ENCODE peak calls at places on chromosomes 5 and 9, in six cellular contexts. One of them, this sample, is unnamed.

GRCh38 chr5:158162479-158162878 is 303.5 kb upstream of the CLINT1 start:
- DNase-seq in H1: no peak
- DNase-seq in endothelial cell of umbilical vein: no peak
- DNase-seq in adrenal gland: no peak
- DNase-seq in tibial artery: no peak
- DNase-seq in GM23248: no peak
- DNase-seq in this sample: no peak

GRCh38 chr9:129665008-129665771 is at the start of gene PRRX2:
- DNase-seq in GM23248: peak; percentile 94
- DNase-seq in H1: no peak
- DNase-seq in endothelial cell of umbilical vein: no peak
- DNase-seq in tibial artery: peak; percentile 81
- DNase-seq in adrenal gland: peak; percentile 15
- DNase-seq in this sample: no peak

GRCh38 chr5:73435640-73436534 is 12.7 kb downstream of the FOXD1 start:
- DNase-seq in adrenal gland: no peak
- DNase-seq in endothelial cell of umbilical vein: no peak
- DNase-seq in H1: no peak
- DNase-seq in tibial artery: no peak
- DNase-seq in GM23248: peak; percentile 6
- DNase-seq in this sample: no peak

GRCh38 chr5:57986746-57987145 is 473.1 kb downstream of the PLK2 start:
- DNase-seq in endothelial cell of umbilical vein: no peak
- DNase-seq in adrenal gland: no peak
- DNase-seq in H1: no peak
- DNase-seq in tibial artery: peak; percentile 63
- DNase-seq in GM23248: peak; percentile 63
- DNase-seq in this sample: peak; percentile 42

GRCh38 chr5:135379052-135379654 is 19.9 kb downstream of the MACROH2A1 start:
- DNase-seq in H1: no peak
- DNase-seq in endothelial cell of umbilical vein: no peak
- DNase-seq in tibial artery: no peak
- DNase-seq in adrenal gland: no peak
- DNase-seq in GM23248: peak; percentile 66
- DNase-seq in this sample: no peak

GRCh38 chr5:3197699-3198098 is 397.9 kb upstream of the IRX1 start:
- DNase-seq in H1: no peak
- DNase-seq in endothelial cell of umbilical vein: no peak
- DNase-seq in adrenal gland: no peak
- DNase-seq in tibial artery: no peak
- DNase-seq in GM23248: no peak
- DNase-seq in this sample: no peak

GRCh38 chr9:133186736-133187135 is 22.3 kb downstream of the OBP2B start:
- DNase-seq in GM23248: no peak
- DNase-seq in endothelial cell of umbilical vein: no peak
- DNase-seq in H1: no peak
- DNase-seq in adrenal gland: no peak
- DNase-seq in tibial artery: no peak
- DNase-seq in this sample: no peak

GRCh38 chr5:180138976-180139730 is 67.6 kb upstream of the RNF130 start:
- DNase-seq in endothelial cell of umbilical vein: no peak
- DNase-seq in adrenal gland: no peak
- DNase-seq in GM23248: no peak
- DNase-seq in tibial artery: no peak
- DNase-seq in H1: no peak
- DNase-seq in this sample: no peak

GRCh38 chr9:78671785-78672184 is 374.9 kb downstream of the PSAT1 start:
- DNase-seq in GM23248: no peak
- DNase-seq in H1: no peak
- DNase-seq in adrenal gland: no peak
- DNase-seq in endothelial cell of umbilical vein: no peak
- DNase-seq in tibial artery: no peak
- DNase-seq in this sample: no peak

GRCh38 chr5:168274416-168274815 is 17.0 kb upstream of the WWC1 start:
- DNase-seq in endothelial cell of umbilical vein: no peak
- DNase-seq in H1: no peak
- DNase-seq in adrenal gland: no peak
- DNase-seq in tibial artery: no peak
- DNase-seq in GM23248: no peak
- DNase-seq in this sample: no peak

GRCh38 chr9:86943223-86943870 is 4.0 kb downstream of the GAS1 start:
- DNase-seq in endothelial cell of umbilical vein: no peak
- DNase-seq in H1: no peak
- DNase-seq in GM23248: peak; percentile 21
- DNase-seq in adrenal gland: no peak
- DNase-seq in tibial artery: no peak
- DNase-seq in this sample: no peak

GRCh38 chr9:125549465-125550215 is 157.4 kb downstream of the MAPKAP1 start:
- DNase-seq in endothelial cell of umbilical vein: peak; percentile 35
- DNase-seq in adrenal gland: peak; percentile 86
- DNase-seq in tibial artery: peak; percentile 83
- DNase-seq in H1: no peak
- DNase-seq in GM23248: peak; percentile 79
- DNase-seq in this sample: no peak

DNA sequence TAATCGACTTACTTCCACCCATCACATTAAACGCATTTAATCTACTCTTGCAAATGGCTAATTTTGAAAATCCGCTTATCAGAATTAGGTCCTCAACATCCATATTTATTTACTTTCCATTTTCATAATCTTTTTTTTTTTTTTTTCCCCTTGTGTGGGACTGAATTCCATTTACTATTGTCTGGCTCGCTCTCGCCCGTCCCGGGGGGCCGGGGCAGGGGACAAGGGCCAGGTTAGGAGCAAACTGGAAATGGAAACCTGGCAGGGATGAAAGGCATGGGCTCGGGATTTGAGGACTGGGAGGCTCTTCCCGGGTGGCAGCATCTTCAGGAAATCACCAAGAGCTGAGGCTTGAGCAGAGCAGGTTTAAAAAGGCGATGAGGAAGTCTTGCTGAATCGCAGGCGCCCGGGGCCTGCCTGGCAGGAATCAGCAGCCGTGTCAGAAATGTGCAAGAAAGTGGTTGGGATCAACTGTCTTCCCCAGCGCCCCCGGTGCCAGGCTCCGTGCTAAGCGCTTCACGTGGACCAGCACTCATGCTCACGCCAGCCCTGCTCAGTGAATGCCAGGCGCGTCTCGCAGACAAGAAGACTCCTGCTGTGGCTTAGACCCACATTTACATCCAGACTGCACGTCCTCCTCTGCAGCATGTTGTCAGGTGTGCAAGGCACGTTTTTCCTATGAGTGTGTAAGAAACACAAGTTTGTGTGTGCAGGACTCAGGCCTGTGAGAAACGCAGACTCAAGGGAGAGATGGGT is 66.4 kb upstream of the UNC5A start:
- DNase-seq in endothelial cell of umbilical vein: no peak
- DNase-seq in H1: no peak
- DNase-seq in GM23248: no peak
- DNase-seq in tibial artery: peak; percentile 28
- DNase-seq in adrenal gland: no peak
- DNase-seq in this sample: no peak
- H3K4me3 ChIP-seq in endothelial cell of umbilical vein: no peak overlapping the region
- H3K4me3 ChIP-seq in H1: peak overlapping the region; percentile 36
- H3K4me3 ChIP-seq in GM23248: no peak overlapping the region
- H3K4me3 ChIP-seq in tibial artery: no peak overlapping the region
- H3K4me3 ChIP-seq in adrenal gland: no peak overlapping the region
- H3K4me3 ChIP-seq in this sample: no peak overlapping the region

DNA sequence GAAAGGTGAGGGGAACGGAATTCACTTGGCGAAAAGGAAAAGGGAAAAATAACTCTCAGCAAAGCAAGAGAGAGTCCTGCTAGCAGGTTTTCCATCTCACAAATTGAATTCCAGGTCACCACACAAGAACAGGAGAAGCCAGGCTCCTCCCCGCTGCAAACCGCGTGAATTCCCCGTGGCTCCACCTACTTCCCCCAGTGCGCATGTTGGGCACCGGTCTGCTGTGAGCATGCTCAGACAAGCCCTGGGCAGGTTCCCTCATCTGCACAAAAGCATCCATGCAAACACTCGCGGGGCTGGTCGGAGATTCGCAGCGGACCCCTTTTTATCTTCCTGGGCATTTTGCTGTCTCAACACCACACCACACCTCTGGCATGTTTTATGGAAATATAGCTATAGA is 58.5 kb upstream of the S1PR3 start:
- DNase-seq in H1: peak; percentile 21
- DNase-seq in GM23248: no peak
- DNase-seq in adrenal gland: no peak
- DNase-seq in tibial artery: peak; percentile 80
- DNase-seq in endothelial cell of umbilical vein: no peak
- DNase-seq in this sample: no peak
- H3K4me3 ChIP-seq in H1: no peak overlapping the region
- H3K4me3 ChIP-seq in GM23248: no peak overlapping the region
- H3K4me3 ChIP-seq in adrenal gland: no peak overlapping the region
- H3K4me3 ChIP-seq in tibial artery: no peak overlapping the region
- H3K4me3 ChIP-seq in endothelial cell of umbilical vein: no peak overlapping the region
- H3K4me3 ChIP-seq in this sample: no peak overlapping the region

DNA sequence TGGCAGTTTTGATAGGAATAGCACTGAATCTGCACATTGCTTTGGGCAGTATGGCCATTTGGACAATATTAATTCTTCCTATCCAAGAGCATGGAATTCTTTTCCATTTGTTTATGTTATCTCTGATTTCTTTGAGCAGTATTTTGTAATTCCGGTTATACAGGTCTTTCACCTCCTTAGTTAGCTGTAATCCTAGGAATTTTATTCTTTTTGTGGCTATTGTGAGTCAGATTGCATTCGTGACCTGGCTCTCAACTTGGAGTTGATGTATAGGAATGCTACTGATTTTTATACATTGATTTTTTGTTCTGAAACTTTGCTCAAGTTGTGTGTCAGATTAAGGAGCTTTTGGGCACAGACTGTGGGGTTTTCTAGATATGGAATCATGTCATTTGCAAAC is 24.0 kb downstream of the TMEM161B start:
- DNase-seq in GM23248: no peak
- DNase-seq in adrenal gland: no peak
- DNase-seq in H1: no peak
- DNase-seq in endothelial cell of umbilical vein: no peak
- DNase-seq in tibial artery: no peak
- DNase-seq in this sample: no peak
- H3K4me3 ChIP-seq in GM23248: no peak overlapping the region
- H3K4me3 ChIP-seq in adrenal gland: no peak overlapping the region
- H3K4me3 ChIP-seq in H1: no peak overlapping the region
- H3K4me3 ChIP-seq in endothelial cell of umbilical vein: no peak overlapping the region
- H3K4me3 ChIP-seq in tibial artery: no peak overlapping the region
- H3K4me3 ChIP-seq in this sample: no peak overlapping the region

DNA sequence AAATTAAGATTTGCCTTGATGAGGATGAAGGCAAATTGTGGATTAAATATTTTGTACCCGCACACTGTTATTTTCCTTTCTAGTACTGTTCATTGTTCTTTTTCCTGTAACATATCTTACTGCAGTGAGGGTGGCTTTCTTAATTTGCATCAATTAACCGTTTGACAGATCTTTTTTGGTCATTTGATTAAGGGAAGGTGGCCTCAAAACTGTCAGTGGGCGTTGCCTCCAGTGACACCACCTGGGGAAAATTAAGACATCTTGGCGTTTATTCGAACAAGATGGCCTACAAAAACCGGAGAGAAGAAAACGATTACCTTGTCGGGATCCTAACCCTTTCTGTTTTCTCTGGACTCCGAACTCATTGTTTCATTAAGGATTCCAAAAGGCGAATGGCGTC is 2.0 kb downstream of the BASP1 start:
- DNase-seq in GM23248: no peak
- DNase-seq in endothelial cell of umbilical vein: no peak
- DNase-seq in tibial artery: no peak
- DNase-seq in H1: no peak
- DNase-seq in adrenal gland: no peak
- DNase-seq in this sample: no peak
- H3K4me3 ChIP-seq in GM23248: peak overlapping the region; percentile 97
- H3K4me3 ChIP-seq in endothelial cell of umbilical vein: peak overlapping the region; percentile 87
- H3K4me3 ChIP-seq in tibial artery: peak overlapping the region; percentile 76
- H3K4me3 ChIP-seq in H1: peak overlapping the region; percentile 94
- H3K4me3 ChIP-seq in adrenal gland: no peak overlapping the region
- H3K4me3 ChIP-seq in this sample: peak overlapping the region; percentile 95